ENCODE peak calls at places on chromosome 4, in seven cellular contexts. One of them, this sample, is unnamed.

GRCh38 chr4:139917896-139918295 is 236.1 kb downstream of the MAML3 start:
- DNase-seq in WTC11: no peak
- DNase-seq in stimulated activated CD4-positive, alpha-beta T cell treated with anti-CD3 and anti-CD28 coated beads, Interleukin-12 subunit alpha, Interleukin-12 subunit beta, amount 100 ng/mL, for 48 hours: no peak
- DNase-seq in stimulated activated CD8-positive, alpha-beta memory T cell treated with anti-CD3 and anti-CD28 coated beads, Interleukin-15, amount 100 ng/mL, for 48 hours: no peak
- DNase-seq in activated CD8-positive, alpha-beta T cell treated with anti-CD3 and anti-CD28 coated beads for 36 hours: no peak
- DNase-seq in IMR-90: no peak
- DNase-seq in hippocampal formation: no peak
- DNase-seq in this sample: no peak

GRCh38 chr4:177351611-177352010 is 41.9 kb downstream of the NEIL3 start:
- DNase-seq in WTC11: no peak
- DNase-seq in activated CD8-positive, alpha-beta T cell treated with anti-CD3 and anti-CD28 coated beads for 36 hours: no peak
- DNase-seq in hippocampal formation: peak
- DNase-seq in stimulated activated CD8-positive, alpha-beta memory T cell treated with anti-CD3 and anti-CD28 coated beads, Interleukin-15, amount 100 ng/mL, for 48 hours: no peak
- DNase-seq in stimulated activated CD4-positive, alpha-beta T cell treated with anti-CD3 and anti-CD28 coated beads, Interleukin-12 subunit alpha, Interleukin-12 subunit beta, amount 100 ng/mL, for 48 hours: no peak
- DNase-seq in IMR-90: no peak
- DNase-seq in this sample: no peak

GRCh38 chr4:86220137-86220536 is 139.7 kb downstream of the MAPK10 start:
- DNase-seq in IMR-90: peak
- DNase-seq in activated CD8-positive, alpha-beta T cell treated with anti-CD3 and anti-CD28 coated beads for 36 hours: no peak
- DNase-seq in stimulated activated CD8-positive, alpha-beta memory T cell treated with anti-CD3 and anti-CD28 coated beads, Interleukin-15, amount 100 ng/mL, for 48 hours: no peak
- DNase-seq in stimulated activated CD4-positive, alpha-beta T cell treated with anti-CD3 and anti-CD28 coated beads, Interleukin-12 subunit alpha, Interleukin-12 subunit beta, amount 100 ng/mL, for 48 hours: no peak
- DNase-seq in WTC11: no peak
- DNase-seq in hippocampal formation: no peak
- DNase-seq in this sample: peak

GRCh38 chr4:164204434-164204833 is 549.5 kb upstream of the SMIM31 start:
- DNase-seq in stimulated activated CD4-positive, alpha-beta T cell treated with anti-CD3 and anti-CD28 coated beads, Interleukin-12 subunit alpha, Interleukin-12 subunit beta, amount 100 ng/mL, for 48 hours: no peak
- DNase-seq in IMR-90: peak
- DNase-seq in WTC11: no peak
- DNase-seq in hippocampal formation: no peak
- DNase-seq in stimulated activated CD8-positive, alpha-beta memory T cell treated with anti-CD3 and anti-CD28 coated beads, Interleukin-15, amount 100 ng/mL, for 48 hours: no peak
- DNase-seq in activated CD8-positive, alpha-beta T cell treated with anti-CD3 and anti-CD28 coated beads for 36 hours: no peak
- DNase-seq in this sample: peak

GRCh38 chr4:150199056-150199455 is 120.8 kb downstream of the DCLK2 start:
- DNase-seq in hippocampal formation: no peak
- DNase-seq in stimulated activated CD8-positive, alpha-beta memory T cell treated with anti-CD3 and anti-CD28 coated beads, Interleukin-15, amount 100 ng/mL, for 48 hours: no peak
- DNase-seq in WTC11: no peak
- DNase-seq in activated CD8-positive, alpha-beta T cell treated with anti-CD3 and anti-CD28 coated beads for 36 hours: no peak
- DNase-seq in IMR-90: no peak
- DNase-seq in stimulated activated CD4-positive, alpha-beta T cell treated with anti-CD3 and anti-CD28 coated beads, Interleukin-12 subunit alpha, Interleukin-12 subunit beta, amount 100 ng/mL, for 48 hours: no peak
- DNase-seq in this sample: no peak

GRCh38 chr4:109729155-109729562 is 711 bp downstream of the PLA2G12A start:
- DNase-seq in activated CD8-positive, alpha-beta T cell treated with anti-CD3 and anti-CD28 coated beads for 36 hours: peak
- DNase-seq in hippocampal formation: no peak
- DNase-seq in IMR-90: peak
- DNase-seq in WTC11: no peak
- DNase-seq in stimulated activated CD4-positive, alpha-beta T cell treated with anti-CD3 and anti-CD28 coated beads, Interleukin-12 subunit alpha, Interleukin-12 subunit beta, amount 100 ng/mL, for 48 hours: peak
- DNase-seq in stimulated activated CD8-positive, alpha-beta memory T cell treated with anti-CD3 and anti-CD28 coated beads, Interleukin-15, amount 100 ng/mL, for 48 hours: peak
- DNase-seq in this sample: peak

GRCh38 chr4:146132445-146132844 is 43.1 kb upstream of the LSM6 start:
- DNase-seq in WTC11: no peak
- DNase-seq in IMR-90: no peak
- DNase-seq in stimulated activated CD4-positive, alpha-beta T cell treated with anti-CD3 and anti-CD28 coated beads, Interleukin-12 subunit alpha, Interleukin-12 subunit beta, amount 100 ng/mL, for 48 hours: peak
- DNase-seq in activated CD8-positive, alpha-beta T cell treated with anti-CD3 and anti-CD28 coated beads for 36 hours: peak
- DNase-seq in stimulated activated CD8-positive, alpha-beta memory T cell treated with anti-CD3 and anti-CD28 coated beads, Interleukin-15, amount 100 ng/mL, for 48 hours: peak
- DNase-seq in hippocampal formation: no peak
- DNase-seq in this sample: no peak

GRCh38 chr4:117137143-117137542 is 51.8 kb upstream of the TRAM1L1 start:
- DNase-seq in activated CD8-positive, alpha-beta T cell treated with anti-CD3 and anti-CD28 coated beads for 36 hours: no peak
- DNase-seq in IMR-90: peak
- DNase-seq in hippocampal formation: no peak
- DNase-seq in stimulated activated CD4-positive, alpha-beta T cell treated with anti-CD3 and anti-CD28 coated beads, Interleukin-12 subunit alpha, Interleukin-12 subunit beta, amount 100 ng/mL, for 48 hours: no peak
- DNase-seq in WTC11: no peak
- DNase-seq in stimulated activated CD8-positive, alpha-beta memory T cell treated with anti-CD3 and anti-CD28 coated beads, Interleukin-15, amount 100 ng/mL, for 48 hours: no peak
- DNase-seq in this sample: peak

GRCh38 chr4:111398906-111399330 is 746.3 kb upstream of the FAM241A start:
- DNase-seq in stimulated activated CD8-positive, alpha-beta memory T cell treated with anti-CD3 and anti-CD28 coated beads, Interleukin-15, amount 100 ng/mL, for 48 hours: no peak
- DNase-seq in activated CD8-positive, alpha-beta T cell treated with anti-CD3 and anti-CD28 coated beads for 36 hours: no peak
- DNase-seq in WTC11: no peak
- DNase-seq in hippocampal formation: peak
- DNase-seq in IMR-90: peak
- DNase-seq in stimulated activated CD4-positive, alpha-beta T cell treated with anti-CD3 and anti-CD28 coated beads, Interleukin-12 subunit alpha, Interleukin-12 subunit beta, amount 100 ng/mL, for 48 hours: no peak
- DNase-seq in this sample: no peak

GRCh38 chr4:184473515-184474260 is 662 bp downstream of the IRF2 start:
- DNase-seq in hippocampal formation: peak
- DNase-seq in stimulated activated CD4-positive, alpha-beta T cell treated with anti-CD3 and anti-CD28 coated beads, Interleukin-12 subunit alpha, Interleukin-12 subunit beta, amount 100 ng/mL, for 48 hours: no peak
- DNase-seq in stimulated activated CD8-positive, alpha-beta memory T cell treated with anti-CD3 and anti-CD28 coated beads, Interleukin-15, amount 100 ng/mL, for 48 hours: peak
- DNase-seq in activated CD8-positive, alpha-beta T cell treated with anti-CD3 and anti-CD28 coated beads for 36 hours: peak
- DNase-seq in IMR-90: peak
- DNase-seq in WTC11: peak
- DNase-seq in this sample: no peak

GRCh38 chr4:83096397-83096796 is 18.1 kb downstream of the PLAC8 start:
- DNase-seq in stimulated activated CD4-positive, alpha-beta T cell treated with anti-CD3 and anti-CD28 coated beads, Interleukin-12 subunit alpha, Interleukin-12 subunit beta, amount 100 ng/mL, for 48 hours: no peak
- DNase-seq in IMR-90: no peak
- DNase-seq in WTC11: no peak
- DNase-seq in hippocampal formation: no peak
- DNase-seq in activated CD8-positive, alpha-beta T cell treated with anti-CD3 and anti-CD28 coated beads for 36 hours: no peak
- DNase-seq in stimulated activated CD8-positive, alpha-beta memory T cell treated with anti-CD3 and anti-CD28 coated beads, Interleukin-15, amount 100 ng/mL, for 48 hours: no peak
- DNase-seq in this sample: no peak

GRCh38 chr4:153465922-153466636 is at the start of gene TMEM131L:
- DNase-seq in stimulated activated CD8-positive, alpha-beta memory T cell treated with anti-CD3 and anti-CD28 coated beads, Interleukin-15, amount 100 ng/mL, for 48 hours: peak
- DNase-seq in activated CD8-positive, alpha-beta T cell treated with anti-CD3 and anti-CD28 coated beads for 36 hours: peak
- DNase-seq in stimulated activated CD4-positive, alpha-beta T cell treated with anti-CD3 and anti-CD28 coated beads, Interleukin-12 subunit alpha, Interleukin-12 subunit beta, amount 100 ng/mL, for 48 hours: no peak
- DNase-seq in IMR-90: peak
- DNase-seq in hippocampal formation: peak
- DNase-seq in WTC11: peak
- DNase-seq in this sample: peak

GRCh38 chr4:119105605-119106004 is 30.0 kb upstream of the MYOZ2 start:
- DNase-seq in stimulated activated CD8-positive, alpha-beta memory T cell treated with anti-CD3 and anti-CD28 coated beads, Interleukin-15, amount 100 ng/mL, for 48 hours: no peak
- DNase-seq in activated CD8-positive, alpha-beta T cell treated with anti-CD3 and anti-CD28 coated beads for 36 hours: no peak
- DNase-seq in WTC11: no peak
- DNase-seq in IMR-90: no peak
- DNase-seq in stimulated activated CD4-positive, alpha-beta T cell treated with anti-CD3 and anti-CD28 coated beads, Interleukin-12 subunit alpha, Interleukin-12 subunit beta, amount 100 ng/mL, for 48 hours: no peak
- DNase-seq in hippocampal formation: no peak
- DNase-seq in this sample: no peak

GRCh38 chr4:7928711-7929505 is 10.8 kb downstream of the AFAP1 start:
- DNase-seq in stimulated activated CD8-positive, alpha-beta memory T cell treated with anti-CD3 and anti-CD28 coated beads, Interleukin-15, amount 100 ng/mL, for 48 hours: no peak
- DNase-seq in hippocampal formation: no peak
- DNase-seq in WTC11: no peak
- DNase-seq in stimulated activated CD4-positive, alpha-beta T cell treated with anti-CD3 and anti-CD28 coated beads, Interleukin-12 subunit alpha, Interleukin-12 subunit beta, amount 100 ng/mL, for 48 hours: no peak
- DNase-seq in IMR-90: no peak
- DNase-seq in activated CD8-positive, alpha-beta T cell treated with anti-CD3 and anti-CD28 coated beads for 36 hours: no peak
- DNase-seq in this sample: no peak

GRCh38 chr4:171846232-171846631 is 33.0 kb downstream of the GALNTL6 start:
- DNase-seq in WTC11: peak
- DNase-seq in stimulated activated CD8-positive, alpha-beta memory T cell treated with anti-CD3 and anti-CD28 coated beads, Interleukin-15, amount 100 ng/mL, for 48 hours: no peak
- DNase-seq in hippocampal formation: no peak
- DNase-seq in IMR-90: no peak
- DNase-seq in activated CD8-positive, alpha-beta T cell treated with anti-CD3 and anti-CD28 coated beads for 36 hours: peak
- DNase-seq in stimulated activated CD4-positive, alpha-beta T cell treated with anti-CD3 and anti-CD28 coated beads, Interleukin-12 subunit alpha, Interleukin-12 subunit beta, amount 100 ng/mL, for 48 hours: no peak
- DNase-seq in this sample: peak

GRCh38 chr4:7201351-7202305 is 9.3 kb downstream of the SORCS2 start:
- DNase-seq in hippocampal formation: no peak
- DNase-seq in stimulated activated CD8-positive, alpha-beta memory T cell treated with anti-CD3 and anti-CD28 coated beads, Interleukin-15, amount 100 ng/mL, for 48 hours: no peak
- DNase-seq in IMR-90: no peak
- DNase-seq in WTC11: no peak
- DNase-seq in stimulated activated CD4-positive, alpha-beta T cell treated with anti-CD3 and anti-CD28 coated beads, Interleukin-12 subunit alpha, Interleukin-12 subunit beta, amount 100 ng/mL, for 48 hours: no peak
- DNase-seq in activated CD8-positive, alpha-beta T cell treated with anti-CD3 and anti-CD28 coated beads for 36 hours: no peak
- DNase-seq in this sample: no peak

GRCh38 chr4:158170691-158171455 is 2.0 kb downstream of the GASK1B start:
- DNase-seq in IMR-90: peak
- DNase-seq in WTC11: peak
- DNase-seq in activated CD8-positive, alpha-beta T cell treated with anti-CD3 and anti-CD28 coated beads for 36 hours: peak
- DNase-seq in stimulated activated CD4-positive, alpha-beta T cell treated with anti-CD3 and anti-CD28 coated beads, Interleukin-12 subunit alpha, Interleukin-12 subunit beta, amount 100 ng/mL, for 48 hours: peak
- DNase-seq in hippocampal formation: no peak
- DNase-seq in stimulated activated CD8-positive, alpha-beta memory T cell treated with anti-CD3 and anti-CD28 coated beads, Interleukin-15, amount 100 ng/mL, for 48 hours: peak
- DNase-seq in this sample: no peak